ENCODE peak calls at places on chromosome 2, in four cellular contexts. One of them, this sample, is unnamed. For H4K20me1, the result is how much of the 10 kb centered on the place peaks cover.

GRCh38 chr2:174338626-174339570 is 4.1 kb downstream of the SP9 start:
- DNase-seq in GM23338: peak
- DNase-seq in fibroblast of lung: no peak
- DNase-seq in mammary epithelial cell: no peak
- DNase-seq in this sample: no peak

GRCh38 chr2:44615950-44616518 is 254.3 kb downstream of the CAMKMT start:
- DNase-seq in fibroblast of lung: no peak
- DNase-seq in GM23338: peak
- DNase-seq in mammary epithelial cell: no peak
- DNase-seq in this sample: no peak

GRCh38 chr2:121510857-121511256 is 19.8 kb upstream of the RNU4ATAC start:
- DNase-seq in GM23338: no peak
- DNase-seq in fibroblast of lung: no peak
- DNase-seq in mammary epithelial cell: peak
- DNase-seq in this sample: no peak

GRCh38 chr2:198712485-198712884 is 745.3 kb downstream of the SATB2 start:
- DNase-seq in fibroblast of lung: no peak
- DNase-seq in mammary epithelial cell: no peak
- DNase-seq in GM23338: peak
- DNase-seq in this sample: no peak

GRCh38 chr2:84850471-84850870 is 30.4 kb downstream of the TRABD2A start:
- DNase-seq in mammary epithelial cell: no peak
- DNase-seq in GM23338: no peak
- DNase-seq in fibroblast of lung: no peak
- DNase-seq in this sample: no peak

GRCh38 chr2:675051-675450 is 2.2 kb downstream of the TMEM18 start:
- DNase-seq in fibroblast of lung: no peak
- DNase-seq in mammary epithelial cell: no peak
- DNase-seq in GM23338: no peak
- DNase-seq in this sample: no peak

GRCh38 chr2:241620419-241620769 is 16.6 kb downstream of the THAP4 start:
- DNase-seq in mammary epithelial cell: peak
- DNase-seq in fibroblast of lung: peak
- DNase-seq in GM23338: no peak
- DNase-seq in this sample: peak

GRCh38 chr2:38037757-38038615 is 38.0 kb downstream of the CYP1B1 start:
- DNase-seq in mammary epithelial cell: peak
- DNase-seq in GM23338: peak
- DNase-seq in fibroblast of lung: peak
- DNase-seq in this sample: no peak

GRCh38 chr2:206068207-206068606 is 17.8 kb downstream of the INO80D start:
- DNase-seq in fibroblast of lung: no peak
- DNase-seq in GM23338: no peak
- DNase-seq in mammary epithelial cell: no peak
- DNase-seq in this sample: no peak

GRCh38 chr2:206063635-206064034 is 22.3 kb downstream of the INO80D start:
- DNase-seq in mammary epithelial cell: no peak
- DNase-seq in fibroblast of lung: no peak
- DNase-seq in GM23338: no peak
- DNase-seq in this sample: no peak

GRCh38 chr2:206064077-206064476 is 21.9 kb downstream of the INO80D start:
- DNase-seq in fibroblast of lung: no peak
- DNase-seq in GM23338: no peak
- DNase-seq in mammary epithelial cell: no peak
- DNase-seq in this sample: no peak

GRCh38 chr2:206062724-206063123 is 23.2 kb downstream of the INO80D start:
- DNase-seq in GM23338: peak
- DNase-seq in mammary epithelial cell: no peak
- DNase-seq in fibroblast of lung: no peak
- DNase-seq in this sample: no peak
- H4K20me1 ChIP-seq in GM23338: under half
- H4K20me1 ChIP-seq in mammary epithelial cell: under half
- H4K20me1 ChIP-seq in fibroblast of lung: under half
- H4K20me1 ChIP-seq in this sample: under half

GRCh38 chr2:155722290-155722689 is 610.2 kb downstream of the NR4A2 start:
- DNase-seq in GM23338: no peak
- DNase-seq in fibroblast of lung: no peak
- DNase-seq in mammary epithelial cell: no peak
- DNase-seq in this sample: no peak

GRCh38 chr2:155733091-155733870 is 599.2 kb downstream of the NR4A2 start:
- DNase-seq in GM23338: no peak
- DNase-seq in mammary epithelial cell: no peak
- DNase-seq in fibroblast of lung: no peak
- DNase-seq in this sample: no peak

DNA sequence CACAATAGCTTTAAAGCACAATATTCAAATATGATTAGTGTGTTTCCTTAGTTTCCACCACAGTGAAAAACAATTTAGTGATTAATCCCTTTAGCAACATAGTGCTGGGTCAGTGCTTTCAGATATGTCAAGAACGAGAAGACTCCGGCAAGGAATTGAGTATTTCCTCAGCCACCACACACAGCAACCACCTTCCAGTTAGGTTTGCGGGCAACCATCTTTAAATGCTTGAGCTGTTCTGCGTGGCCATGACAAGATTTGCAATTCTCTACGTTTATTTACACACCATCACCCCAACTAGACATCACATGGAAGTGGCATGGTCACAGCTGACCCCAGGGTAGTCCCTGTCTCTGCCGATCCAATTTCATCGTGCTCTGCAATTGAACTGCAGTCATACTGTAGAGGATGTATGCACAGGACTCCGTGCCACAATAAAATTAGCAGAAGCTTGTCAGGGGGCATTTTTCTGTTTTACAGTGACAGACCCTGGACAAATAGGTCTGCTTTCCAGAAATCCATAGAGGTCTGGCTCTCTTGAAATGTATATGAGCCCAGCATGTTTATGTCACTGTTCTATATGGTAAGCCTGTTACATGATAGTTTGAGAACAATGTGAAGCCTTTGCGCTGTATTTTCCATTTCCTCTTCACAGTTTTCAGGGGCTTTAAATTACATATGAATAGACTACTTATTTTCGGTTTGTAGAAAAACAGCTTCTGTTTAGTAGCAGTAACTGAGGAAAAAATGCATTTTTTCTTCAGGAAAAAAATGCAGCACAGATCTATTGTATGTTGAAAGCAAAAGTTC is 605.2 kb downstream of the NR4A2 start:
- DNase-seq in fibroblast of lung: peak
- DNase-seq in mammary epithelial cell: no peak
- DNase-seq in GM23338: peak
- DNase-seq in this sample: no peak
- H3K4me3 ChIP-seq in fibroblast of lung: no peak
- H3K4me3 ChIP-seq in mammary epithelial cell: no peak
- H3K4me3 ChIP-seq in GM23338: peak
- H3K4me3 ChIP-seq in this sample: no peak

DNA sequence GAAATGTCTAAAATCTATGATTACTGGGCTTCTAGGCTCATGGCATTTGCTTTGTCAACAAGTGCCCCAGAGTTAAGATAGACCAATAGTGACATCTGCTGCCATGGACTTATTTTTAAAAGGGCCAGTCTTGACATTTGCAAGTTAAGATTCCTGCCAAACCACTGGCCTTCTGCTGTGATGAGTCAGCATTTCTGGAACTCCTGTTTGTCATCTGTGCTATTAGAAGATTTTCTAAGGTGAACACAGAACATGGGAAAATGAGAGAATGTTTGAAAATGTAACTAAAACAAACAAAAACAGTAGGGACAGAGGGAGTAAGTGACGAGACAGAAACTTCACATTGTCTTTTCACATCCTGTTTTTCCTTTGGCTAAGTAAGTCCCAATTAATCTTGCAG is 93.7 kb upstream of the WDR75 start:
- DNase-seq in mammary epithelial cell: peak
- DNase-seq in fibroblast of lung: peak
- DNase-seq in GM23338: peak
- DNase-seq in this sample: peak
- TF ChIP-seq CTCF in mammary epithelial cell: peak
- TF ChIP-seq CTCF in fibroblast of lung: peak
- TF ChIP-seq CTCF in GM23338: peak
- TF ChIP-seq CTCF in this sample: peak

GRCh38 chr2:73084971-73085370 is 13.5 kb upstream of the SFXN5 start:
- DNase-seq in GM23338: no peak
- DNase-seq in fibroblast of lung: no peak
- DNase-seq in mammary epithelial cell: no peak
- DNase-seq in this sample: no peak
- H4K20me1 ChIP-seq in GM23338: under half
- H4K20me1 ChIP-seq in fibroblast of lung: under half
- H4K20me1 ChIP-seq in mammary epithelial cell: under half
- H4K20me1 ChIP-seq in this sample: under half

GRCh38 chr2:65030933-65031332 is 25.3 kb upstream of the CEP68 start:
- DNase-seq in GM23338: no peak
- DNase-seq in fibroblast of lung: no peak
- DNase-seq in mammary epithelial cell: no peak
- DNase-seq in this sample: no peak
- H3K4me3 ChIP-seq in GM23338: peak
- H3K4me3 ChIP-seq in fibroblast of lung: no peak
- H3K4me3 ChIP-seq in mammary epithelial cell: no peak
- H3K4me3 ChIP-seq in this sample: no peak